ENCODE peak calls at places on chromosomes 4 and X, in nine cellular contexts. W, E, K, O, Y, S, B, U and T are unnamed samples.

GRCh38 chr4:1369484-1370079 is 22.6 kb downstream of the UVSSA start:
- DNase-seq in W (no peak), K (no peak), E (no peak), B (no peak), U (no peak), S (no peak), O (no peak), Y (no peak), T (no peak)

GRCh38 chr4:187618701-187619278 is 376.8 kb upstream of the ZFP42 start:
- DNase-seq in U (no peak), W (peak), Y (no peak), S (peak), K (no peak), E (no peak), B (no peak), O (no peak), T (peak)

GRCh38 chr4:2866891-2867290 is 23.2 kb downstream of the ADD1 start:
- DNase-seq in O (no peak), W (no peak), S (peak), B (no peak), K (no peak), E (no peak), U (no peak), Y (no peak), T (peak)

GRCh38 chr4:169618286-169618685 is 2.1 kb upstream of the CLCN3 start:
- DNase-seq in U (no peak), W (peak), Y (no peak), K (no peak), O (no peak), B (no peak), E (no peak), S (no peak), T (peak)

GRCh38 chrX:115553171-115553570 is 7.8 kb upstream of the PLS3 start:
- DNase-seq in S (no peak), W (no peak), Y (no peak), E (no peak), B (no peak), K (no peak), O (no peak), U (no peak), T (no peak)

GRCh38 chr4:4472344-4472958 is 69.4 kb downstream of the STX18 start:
- DNase-seq in E (no peak), Y (no peak), U (no peak), O (no peak), B (no peak), S (no peak), K (no peak), W (no peak), T (no peak)

GRCh38 chrX:48468693-48469691 is 1.1 kb downstream of the SLC38A5 start:
- DNase-seq in K (no peak), E (no peak), S (no peak), Y (no peak), U (peak), W (no peak), O (no peak), B (no peak), T (no peak)

GRCh38 chrX:71661919-71662318 is 5.4 kb upstream of the LOC101059915 start:
- DNase-seq in B (no peak), U (no peak), O (no peak), W (no peak), S (no peak), E (no peak), K (no peak), Y (no peak), T (no peak)

GRCh38 chrX:15512401-15512965 is 11.9 kb downstream of the BMX start:
- DNase-seq in Y (no peak), U (no peak), B (no peak), K (no peak), E (no peak), S (peak), O (no peak), W (peak), T (no peak)

GRCh38 chr4:40185830-40186664 is 10.8 kb upstream of the RHOH start:
- DNase-seq in W (peak), B (no peak), U (peak), S (no peak), K (no peak), Y (peak), E (no peak), O (no peak), T (no peak)

GRCh38 chr4:2141022-2141761 is 82.1 kb downstream of the NAT8L start:
- DNase-seq in W (no peak), B (no peak), U (no peak), K (no peak), O (no peak), E (no peak), Y (no peak), S (no peak), T (no peak)

GRCh38 chr4:101304916-101305315 is 42.4 kb downstream of the PPP3CA start:
- DNase-seq in E (no peak), Y (peak), W (no peak), U (no peak), O (no peak), K (no peak), B (no peak), S (peak), T (peak)

GRCh38 chr4:78938868-78939666 is at the start of gene PAQR3:
- DNase-seq in U (peak), B (peak), Y (peak), K (peak), E (no peak), S (peak), O (peak), W (peak), T (peak)

GRCh38 chrX:103513067-103513466 is 6.2 kb downstream of the RAB40A start:
- DNase-seq in S (peak), U (no peak), E (no peak), W (no peak), B (no peak), K (no peak), Y (no peak), O (no peak), T (no peak)

GRCh38 chrX:81195712-81196111 is 6.0 kb downstream of the HMGN5 start:
- DNase-seq in O (peak), W (peak), U (no peak), K (peak), B (no peak), E (no peak), Y (peak), S (peak), T (peak)

GRCh38 chr4:159398236-159398638 is 295.4 kb downstream of the RAPGEF2 start:
- DNase-seq in K (no peak), S (no peak), B (no peak), O (no peak), W (peak), E (no peak), U (no peak), Y (no peak), T (peak)

GRCh38 chr4:127505203-127505602 is 127.6 kb upstream of the INTU start:
- DNase-seq in O (no peak), E (no peak), Y (peak), K (no peak), U (no peak), S (peak), B (no peak), W (peak), T (peak)

GRCh38 chrX:119736206-119736764 is 22.1 kb upstream of the SOWAHD start:
- DNase-seq in U (no peak), O (no peak), K (no peak), Y (no peak), S (no peak), B (no peak), E (no peak), W (no peak), T (no peak)

GRCh38 chr4:149795256-149795655 is 20.4 kb downstream of the IQCM start:
- DNase-seq in U (no peak), O (no peak), B (no peak), K (no peak), W (no peak), S (no peak), E (no peak), Y (no peak), T (no peak)

GRCh38 chrX:34656467-34656841 is 631 bp downstream of the TMEM47 start:
- DNase-seq in U (no peak), O (no peak), S (no peak), K (no peak), B (peak), E (no peak), W (no peak), Y (no peak), T (no peak)

GRCh38 chr4:52298444-52298843 is 247.3 kb downstream of the SPATA18 start:
- DNase-seq in K (no peak), S (no peak), B (no peak), U (no peak), O (no peak), W (no peak), E (no peak), Y (no peak), T (no peak)

GRCh38 chrX:44143061-44143602 is 169.9 kb upstream of the NDP start:
- DNase-seq in Y (no peak), O (no peak), W (no peak), E (no peak), B (no peak), K (no peak), S (no peak), U (no peak), T (no peak)

GRCh38 chr4:8649631-8650261 is 57.2 kb downstream of the CPZ start:
- DNase-seq in B (peak), U (no peak), K (peak), E (no peak), Y (no peak), S (no peak), W (no peak), O (no peak), T (no peak)

GRCh38 chrX:47321386-47321785 is 49.0 kb upstream of the ZNF157 start:
- DNase-seq in B (no peak), K (peak), O (no peak), U (no peak), S (peak), W (peak), E (no peak), Y (peak), T (peak)